ENCODE peak calls at places on chromosome X, in six cellular contexts. C is OCI-LY7, P is AG09309, M is heart right ventricle, W is prostate gland, H is Calu3. E is an unnamed sample.

GRCh38 chrX:25810202-25810601 is 327.9 kb upstream of the MAGEB18 start:
- DNase-seq in C (no peak), P (no peak), M (no peak), W (no peak), H (no peak), E (no peak)

GRCh38 chrX:69539437-69539836 is 35.3 kb downstream of the NALF2 start:
- DNase-seq in C (peak; percentile 77), P (no peak), M (no peak), W (no peak), H (no peak), E (no peak)

GRCh38 chrX:129771266-129771995 is 8.3 kb upstream of the SASH3 start:
- DNase-seq in C (peak; percentile 57), P (no peak), M (no peak), W (no peak), H (no peak), E (no peak)

GRCh38 chrX:43595931-43596330 is 60.2 kb upstream of the MAOA start:
- DNase-seq in C (no peak), P (no peak), M (no peak), W (no peak), H (no peak), E (no peak)

GRCh38 chrX:119826399-119826959 is 26.3 kb downstream of the UPF3B start:
- DNase-seq in C (no peak), P (no peak), M (no peak), W (no peak), H (no peak), E (no peak)

GRCh38 chrX:103376118-103376978 is at the start of gene BEX3:
- DNase-seq in C (no peak), P (no peak), M (peak; percentile 28), W (peak; percentile 41), H (peak; percentile 54), E (no peak)

GRCh38 chrX:132615396-132616131 is 126.7 kb upstream of the MBNL3 start:
- DNase-seq in C (peak; percentile 47), P (no peak), M (peak; percentile 9), W (peak; percentile 4), H (peak; percentile 55), E (peak; percentile 19)

GRCh38 chrX:44058339-44058738 is 85.1 kb upstream of the NDP start:
- DNase-seq in C (no peak), P (no peak), M (no peak), W (no peak), H (no peak), E (no peak)

GRCh38 chrX:129323115-129323514 is 200.2 kb downstream of the SMARCA1 start:
- DNase-seq in C (no peak), P (no peak), M (no peak), W (no peak), H (no peak), E (no peak)

GRCh38 chrX:77431227-77431626 is 16.0 kb upstream of the FGF16 start:
- DNase-seq in C (peak; percentile 8), P (peak; percentile 34), M (no peak), W (no peak), H (no peak), E (no peak)

GRCh38 chrX:20205927-20206708 is 60.6 kb downstream of the RPS6KA3 start:
- DNase-seq in C (no peak), P (no peak), M (peak; percentile 10), W (no peak), H (no peak), E (peak; percentile 19)

GRCh38 chrX:119693032-119693995 is at the start of gene SEPTIN6:
- DNase-seq in C (peak; percentile 90), P (no peak), M (peak; percentile 67), W (peak; percentile 40), H (peak; percentile 65), E (peak; percentile 72)

GRCh38 chrX:151981129-151981528 is 6.7 kb upstream of the GABRE start:
- DNase-seq in C (no peak), P (peak; percentile 45), M (no peak), W (no peak), H (no peak), E (no peak)

GRCh38 chrX:20361081-20361889 is 94.6 kb upstream of the RPS6KA3 start:
- DNase-seq in C (no peak), P (no peak), M (no peak), W (no peak), H (peak; percentile 10), E (no peak)

GRCh38 chrX:46628406-46629371 is 55.1 kb downstream of the CHST7 start:
- DNase-seq in C (peak; percentile 5), P (no peak), M (peak; percentile 25), W (no peak), H (no peak), E (peak; percentile 35)

GRCh38 chrX:132023896-132024386 is 839 bp downstream of the STK26 start:
- DNase-seq in C (peak; percentile 57), P (no peak), M (no peak), W (peak; percentile 6), H (peak; percentile 31), E (peak; percentile 25)

GRCh38 chrX:153816821-153817220 is 13.5 kb downstream of the PDZD4 start:
- DNase-seq in C (no peak), P (no peak), M (no peak), W (no peak), H (no peak), E (no peak)

GRCh38 chrX:107676559-107677378 is 48.5 kb downstream of the PRPS1 start:
- DNase-seq in C (peak; percentile 54), P (peak; percentile 58), M (peak; percentile 84), W (peak; percentile 77), H (peak; percentile 90), E (peak; percentile 13)

GRCh38 chrX:103329991-103330390 is at the start of gene TCEAL7:
- DNase-seq in C (no peak), P (no peak), M (peak; percentile 32), W (no peak), H (no peak), E (no peak)

GRCh38 chrX:43349363-43349762 is 306.7 kb upstream of the MAOA start:
- DNase-seq in C (peak; percentile 51), P (no peak), M (no peak), W (peak; percentile 3), H (peak; percentile 46), E (peak; percentile 6)

GRCh38 chrX:148661035-148661434 is 160.6 kb downstream of the AFF2 start:
- DNase-seq in C (no peak), P (no peak), M (no peak), W (no peak), H (no peak), E (no peak)

GRCh38 chrX:131366387-131366786 is 77.3 kb upstream of the IGSF1 start:
- DNase-seq in C (no peak), P (no peak), M (no peak), W (no peak), H (no peak), E (no peak)

GRCh38 chrX:114127411-114128025 is 456.4 kb upstream of the HTR2C start:
- DNase-seq in C (no peak), P (no peak), M (no peak), W (no peak), H (no peak), E (no peak)

GRCh38 chrX:97057349-97057909 is 173.7 kb downstream of the RPA4 start:
- DNase-seq in C (no peak), P (no peak), M (no peak), W (peak; percentile 2), H (peak; percentile 19), E (no peak)

GRCh38 chrX:145002776-145003175 is 244.5 kb upstream of the SPANXN1 start:
- DNase-seq in C (no peak), P (no peak), M (no peak), W (no peak), H (no peak), E (no peak)

GRCh38 chrX:34656842-34657780 is at the start of gene TMEM47:
- DNase-seq in C (no peak), P (peak; percentile 28), M (peak; percentile 73), W (peak; percentile 65), H (peak; percentile 90), E (peak; percentile 11)

GRCh38 chrX:46551494-46552128 is 6.4 kb upstream of the ZNF674 start:
- DNase-seq in C (no peak), P (no peak), M (no peak), W (no peak), H (peak; percentile 3), E (no peak)

GRCh38 chrX:15468036-15468435 is 25.1 kb downstream of the PIR start:
- DNase-seq in C (peak; percentile 45), P (peak; percentile 35), M (no peak), W (peak; percentile 38), H (no peak), E (no peak)

GRCh38 chrX:121323337-121323736 is 275.9 kb downstream of the GLUD2 start:
- DNase-seq in C (no peak), P (no peak), M (no peak), W (no peak), H (no peak), E (no peak)

DNA sequence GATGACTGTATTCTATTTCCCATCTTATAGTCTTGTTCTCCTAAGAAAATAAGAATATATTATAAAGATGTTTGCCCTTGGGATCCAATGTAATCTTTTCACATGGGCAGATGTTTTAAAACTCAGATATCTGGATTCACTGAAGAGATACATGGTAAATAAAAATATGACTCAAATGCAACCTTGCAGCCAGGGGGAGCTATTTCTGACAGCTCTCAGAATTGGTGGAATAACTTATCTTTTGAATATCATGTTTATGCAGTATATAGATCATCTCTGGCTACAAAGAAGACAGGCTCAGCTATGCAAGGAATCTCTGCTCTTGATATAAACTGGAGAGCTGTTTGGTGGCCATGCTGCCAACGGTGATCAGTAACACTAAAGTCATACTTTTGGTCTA is 274.7 kb downstream of the GLUD2 start:
- DNase-seq in C (peak; percentile 4), P (no peak), M (no peak), W (no peak), H (peak; percentile 17), E (no peak)
- TF ChIP-seq CTCF in C (peak; percentile 72), P (no peak), M (no peak), W (no peak), H (peak; percentile 16), E (no peak)

GRCh38 chrX:133698298-133698697 is 283.0 kb upstream of the GPC4 start:
- DNase-seq in C (no peak), P (no peak), M (no peak), W (no peak), H (peak; percentile 26), E (no peak)
- TF ChIP-seq CTCF in C (no peak), P (peak; percentile 15), M (no peak), W (no peak), H (no peak), E (no peak)

DNA sequence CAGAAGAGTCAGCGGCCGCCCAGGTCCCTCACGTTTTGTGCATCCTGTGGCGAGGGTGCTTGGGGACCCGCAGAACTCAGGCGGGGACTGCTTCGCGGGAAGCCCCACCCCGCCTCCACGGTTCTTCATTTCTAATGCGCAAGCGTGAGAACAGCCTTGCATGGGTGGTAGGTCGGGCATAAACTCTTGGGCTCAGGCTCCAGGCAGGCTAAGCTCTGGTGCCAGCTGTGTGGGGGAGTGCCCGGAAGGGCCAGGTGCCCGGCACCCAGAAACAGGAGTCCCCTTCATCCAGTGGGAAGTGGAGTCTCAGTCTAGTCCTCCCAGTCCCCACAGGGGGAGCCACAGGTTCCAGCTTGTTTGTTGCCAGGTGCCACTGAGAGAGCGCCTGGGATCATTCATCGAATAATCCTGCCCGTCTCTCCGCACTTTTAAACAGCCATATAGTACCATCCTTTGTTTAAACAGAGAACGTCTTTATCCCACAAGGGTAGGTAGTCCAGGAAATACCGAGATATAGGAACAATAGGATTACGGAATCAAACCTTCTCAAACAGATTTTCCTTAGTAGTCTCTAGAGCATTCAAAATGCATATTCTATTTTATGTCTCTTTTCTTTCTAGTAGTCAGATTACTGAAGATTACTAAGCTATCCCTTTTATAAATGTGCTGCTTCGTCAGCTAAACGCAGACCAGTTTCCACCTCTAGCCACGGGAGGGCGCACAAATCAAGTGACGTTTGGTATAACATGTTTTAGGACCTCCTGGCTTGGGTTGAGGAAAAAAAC is 12.7 kb upstream of the RBBP7 start:
- DNase-seq in C (peak; percentile 80), P (peak; percentile 17), M (peak; percentile 47), W (peak; percentile 36), H (peak; percentile 76), E (peak; percentile 41)
- TF ChIP-seq CTCF in C (peak; percentile 86), P (peak; percentile 70), M (peak; percentile 52), W (peak; percentile 12), H (peak; percentile 50), E (peak; percentile 38)

GRCh38 chrX:29042341-29042740 is 455.1 kb downstream of the IL1RAPL1 start:
- DNase-seq in C (no peak), P (no peak), M (no peak), W (no peak), H (no peak), E (no peak)
- TF ChIP-seq CTCF in C (no peak), P (no peak), M (no peak), W (no peak), H (no peak), E (no peak)

E was measured in GM20000.